ENCODE peak calls at places on chromosomes 3 and 15, in nine cellular contexts. U is pancreas, B is dorsolateral prefrontal cortex, Q is neural progenitor cell, H is SK-N-SH, L is RWPE2, S is heart right ventricle, T is hepatocyte, A is heart left ventricle. K is an unnamed sample.

GRCh38 chr3:164673738-164674137 is 404.6 kb downstream of the SI start:
- DNase-seq in S (no peak), H (no peak), A (no peak), B (no peak), Q (no peak), T (no peak), U (no peak), L (no peak), K (no peak)

GRCh38 chr15:83871808-83872559 is 218.1 kb downstream of the ADAMTSL3 start:
- DNase-seq in L (no peak), S (no peak), H (no peak), B (peak; percentile 10), T (peak; percentile 46), A (no peak), Q (no peak), U (no peak), K (no peak)

GRCh38 chr3:179321585-179322322 is 1.1 kb upstream of the ZNF639 start:
- DNase-seq in B (peak; percentile 26), H (peak; percentile 56), Q (peak; percentile 42), S (no peak), U (no peak), T (peak; percentile 49), A (no peak), L (no peak), K (no peak)

GRCh38 chr3:18870642-18871041 is 277.7 kb upstream of the KCNH8 start:
- DNase-seq in Q (no peak), S (no peak), L (no peak), U (no peak), T (no peak), A (no peak), B (no peak), H (no peak), K (no peak)

GRCh38 chr3:140113983-140114923 is 179.3 kb downstream of the CLSTN2 start:
- DNase-seq in H (peak; percentile 24), S (no peak), Q (no peak), L (no peak), U (no peak), B (no peak), T (no peak), A (no peak), K (no peak)

GRCh38 chr3:167909443-167910287 is 174.1 kb downstream of the SERPINI1 start:
- DNase-seq in H (no peak), B (no peak), L (no peak), Q (no peak), S (no peak), A (no peak), U (no peak), T (no peak), K (no peak)

GRCh38 chr3:153350420-153350819 is 188.4 kb downstream of the RAP2B start:
- DNase-seq in A (no peak), T (peak; percentile 38), S (no peak), H (no peak), L (no peak), Q (no peak), B (no peak), U (no peak), K (no peak)

GRCh38 chr3:175398676-175399075 is 539.5 kb downstream of the NAALADL2 start:
- DNase-seq in B (no peak), S (no peak), T (no peak), Q (no peak), U (no peak), H (no peak), A (no peak), L (no peak), K (no peak)

GRCh38 chr15:39426552-39427532 is 154.0 kb upstream of the THBS1 start:
- DNase-seq in H (peak; percentile 41), B (peak; percentile 15), S (peak; percentile 29), T (peak; percentile 30), L (no peak), Q (peak; percentile 21), U (no peak), A (peak; percentile 30), K (no peak)

GRCh38 chr3:126465928-126466564 is 9.6 kb downstream of the ZXDC start:
- DNase-seq in S (no peak), U (no peak), Q (no peak), A (no peak), B (no peak), T (no peak), H (no peak), L (peak; percentile 49), K (peak; percentile 60)

GRCh38 chr15:95018888-95019545 is 787.7 kb downstream of the MCTP2 start:
- DNase-seq in T (peak; percentile 52), L (peak; percentile 71), S (no peak), U (no peak), B (no peak), Q (no peak), H (no peak), A (no peak), K (no peak)

GRCh38 chr15:24684313-24684712 is 8.7 kb downstream of the NPAP1 start:
- DNase-seq in B (no peak), T (no peak), H (no peak), Q (no peak), L (no peak), U (no peak), S (no peak), A (no peak), K (no peak)

GRCh38 chr3:104588442-104588841 is 778.3 kb upstream of the ALCAM start:
- DNase-seq in T (no peak), H (no peak), U (no peak), B (no peak), L (no peak), A (no peak), S (no peak), Q (no peak), K (no peak)

GRCh38 chr3:65751123-65751700 is 287.5 kb downstream of the MAGI1 start:
- DNase-seq in A (peak; percentile 20), U (no peak), L (no peak), B (peak; percentile 75), T (peak; percentile 63), Q (peak; percentile 90), H (peak; percentile 52), S (peak; percentile 26), K (no peak)

GRCh38 chr15:81294501-81294850 is 29.5 kb downstream of the STARD5 start:
- DNase-seq in T (no peak), H (no peak), A (no peak), S (no peak), L (no peak), U (no peak), Q (no peak), B (no peak), K (no peak)
- H3K4me3 ChIP-seq in T (no peak overlapping the region), H (no peak overlapping the region), A (no peak overlapping the region), S (no peak overlapping the region), L (no peak overlapping the region), U (no peak overlapping the region), Q (no peak overlapping the region), B (no peak overlapping the region), K (no peak overlapping the region)

GRCh38 chr15:64095431-64095794 is 369 bp upstream of the SNX1 start:
- DNase-seq in A (no peak), S (no peak), H (no peak), B (no peak), L (no peak), Q (no peak), U (no peak), T (no peak), K (no peak)

GRCh38 chr15:64096486-64097431 is 977 bp downstream of the SNX1 start:
- DNase-seq in S (no peak), B (no peak), H (peak; percentile 38), T (peak; percentile 31), Q (peak; percentile 42), A (no peak), U (no peak), L (no peak), K (no peak)

GRCh38 chr15:64092864-64093626 is 593 bp downstream of the CIAO2A start:
- DNase-seq in U (no peak), B (no peak), T (peak; percentile 61), A (peak; percentile 43), Q (peak; percentile 61), L (no peak), H (peak; percentile 57), S (peak; percentile 51), K (no peak)

GRCh38 chr15:64093627-64094417 is at the start of gene CIAO2A:
- DNase-seq in H (peak; percentile 81), B (peak; percentile 95), U (peak; percentile 95), T (peak; percentile 97), Q (peak; percentile 98), A (peak; percentile 96), L (peak; percentile 99), S (peak; percentile 87), K (peak; percentile 96)

DNA sequence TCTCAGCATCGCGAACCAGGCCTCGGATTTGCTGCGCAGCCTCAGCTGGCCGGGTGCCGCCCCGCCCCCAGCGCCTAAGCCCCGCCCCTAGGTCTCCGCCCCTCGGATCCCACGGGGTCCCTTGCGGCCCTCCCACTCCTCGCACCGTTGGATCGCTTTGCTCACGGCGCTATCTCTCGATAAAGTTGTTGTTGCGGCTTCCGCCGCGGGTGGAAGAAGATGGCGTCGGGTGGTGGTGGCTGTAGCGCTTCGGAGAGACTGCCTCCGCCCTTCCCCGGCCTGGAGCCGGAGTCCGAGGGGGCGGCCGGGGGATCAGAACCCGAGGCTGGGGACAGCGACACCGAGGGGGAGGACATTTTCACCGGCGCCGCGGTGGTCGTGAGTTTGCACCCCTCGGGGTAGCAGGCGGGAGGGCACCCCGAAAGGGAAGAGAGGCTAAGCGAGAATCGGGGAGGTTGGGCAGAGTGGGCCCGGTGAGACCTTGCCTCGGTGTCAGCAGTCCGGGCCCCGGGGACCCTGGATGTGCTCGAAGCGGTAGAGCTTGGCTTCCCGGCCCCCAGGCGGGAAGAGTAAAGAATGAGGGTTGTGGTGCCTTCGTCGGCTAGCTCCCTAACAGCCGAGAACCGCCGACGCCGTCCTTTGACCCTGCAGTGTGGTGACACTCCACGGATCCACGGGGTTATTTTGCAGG is at the start of gene SNX1:
- DNase-seq in H (peak; percentile 95), S (peak; percentile 94), A (peak; percentile 95), L (peak; percentile 97), T (peak; percentile 97), U (peak; percentile 97), B (peak; percentile 95), Q (peak; percentile 92), K (peak; percentile 94)
- TF ChIP-seq CTCF in H (no peak), S (no peak), A (no peak), L (no peak), T (no peak), U (no peak), B (peak; percentile 44), Q (peak; percentile 17), K (no peak)

GRCh38 chr3:53114011-53114400 is 16.2 kb downstream of the RFT1 start:
- DNase-seq in T (peak; percentile 89), U (peak; percentile 78), S (peak; percentile 61), Q (peak; percentile 87), H (peak; percentile 78), B (peak; percentile 79), A (peak; percentile 83), L (no peak), K (no peak)
- H3K27ac ChIP-seq in T (no peak overlapping the region), U (no peak overlapping the region), S (peak overlapping the region; percentile 73), Q (no peak overlapping the region), H (peak overlapping the region; percentile 61), B (no peak overlapping the region), A (peak overlapping the region; percentile 88), L (peak overlapping the region; percentile 35), K (no peak overlapping the region)

DNA sequence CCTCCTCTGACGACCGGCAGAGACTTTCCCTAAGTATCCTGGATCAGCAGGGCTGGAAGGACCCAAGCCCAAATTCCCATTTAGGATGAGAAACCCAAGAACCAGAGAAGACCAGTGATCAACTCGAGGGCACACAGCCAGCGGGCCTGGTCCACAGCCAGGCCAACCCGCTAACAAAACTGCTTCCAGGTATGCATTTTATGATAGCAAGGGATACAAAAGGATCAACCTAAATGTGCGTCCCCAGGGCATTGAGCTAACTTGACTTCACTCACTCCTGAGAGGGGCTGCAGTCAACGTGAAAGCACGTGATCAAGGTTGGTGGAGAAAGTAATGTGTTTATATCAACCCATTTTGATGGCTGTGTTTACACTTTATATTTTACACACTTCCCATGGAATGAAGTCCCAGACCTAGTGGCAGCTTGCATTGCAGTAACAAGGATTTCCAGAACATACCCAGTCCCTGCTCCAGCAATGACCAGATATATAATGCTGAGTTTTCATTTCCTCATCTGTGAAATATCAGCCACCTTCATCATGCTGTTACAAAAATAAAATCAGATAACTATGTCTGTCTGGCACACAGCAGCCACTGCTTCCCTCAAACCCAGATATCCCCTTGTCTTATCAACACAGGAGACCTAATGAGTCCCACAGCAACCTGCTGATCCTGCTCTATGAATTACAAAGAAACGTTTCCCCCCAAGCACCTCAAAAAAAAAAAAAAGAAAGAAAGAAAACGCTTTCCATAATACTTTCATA is 2.1 kb downstream of the KLHL6 start:
- DNase-seq in S (no peak), U (no peak), B (no peak), H (peak; percentile 70), L (no peak), Q (no peak), T (no peak), A (no peak), K (no peak)
- H3K4me3 ChIP-seq in S (peak overlapping the region; percentile 16), U (no peak overlapping the region), B (no peak overlapping the region), H (no peak overlapping the region), L (no peak overlapping the region), Q (no peak overlapping the region), T (no peak overlapping the region), A (peak overlapping the region; percentile 13), K (no peak overlapping the region)